ENCODE peak calls at places on chromosome 3, in nine cellular contexts. G is right cardiac atrium; P is fibroblast of mammary gland; D is amygdala; C is cardiac fibroblast; W is T-cell; Y is WERI-Rb-1; K is stimulated activated naive CD8-positive, alpha-beta T cell treated with anti-CD3 and anti-CD28 coated beads, Interleukin-15, amount 100 ng/mL, for 72 hours; J is lower leg skin. H is an unnamed sample.

GRCh38 chr3:128011140-128011539 is 41.1 kb upstream of the SEC61A1 start:
- DNase-seq in G (no peak), W (no peak), P (peak; percentile 20), D (no peak), Y (peak; percentile 87), J (no peak), K (no peak), C (peak; percentile 26), H (no peak)

GRCh38 chr3:99269606-99270355 is 368.3 kb upstream of the DCBLD2 start:
- DNase-seq in K (no peak), P (peak; percentile 34), W (no peak), G (peak; percentile 81), C (peak; percentile 40), J (peak; percentile 85), D (no peak), Y (no peak), H (no peak)

GRCh38 chr3:97984061-97984460 is 11.8 kb upstream of the RIOX2 start:
- DNase-seq in G (no peak), D (no peak), C (no peak), W (no peak), K (no peak), J (no peak), Y (no peak), P (no peak), H (no peak)

GRCh38 chr3:189460511-189460910 is 170.7 kb upstream of the TP63 start:
- DNase-seq in G (no peak), W (no peak), D (no peak), P (no peak), Y (no peak), C (no peak), J (no peak), K (no peak), H (no peak)

GRCh38 chr3:20849975-20850374 is 664.0 kb upstream of the SGO1 start:
- DNase-seq in W (no peak), P (no peak), J (no peak), D (no peak), G (no peak), K (no peak), Y (no peak), C (no peak), H (no peak)

GRCh38 chr3:60775956-60776355 is 475.3 kb downstream of the FHIT start:
- DNase-seq in J (no peak), P (no peak), G (no peak), Y (no peak), D (no peak), K (no peak), W (no peak), C (no peak), H (no peak)

GRCh38 chr3:149964296-149964695 is 6.4 kb downstream of the PFN2 start:
- DNase-seq in D (no peak), Y (no peak), C (peak; percentile 79), K (no peak), J (no peak), W (no peak), P (no peak), G (no peak), H (no peak)

GRCh38 chr3:148930785-148931184 is 60.6 kb upstream of the GYG1 start:
- DNase-seq in G (no peak), W (no peak), J (no peak), P (peak; percentile 81), D (no peak), K (no peak), Y (no peak), C (no peak), H (no peak)

GRCh38 chr3:157913751-157914150 is 192.5 kb downstream of the SHOX2 start:
- DNase-seq in C (peak; percentile 48), G (no peak), W (no peak), P (peak; percentile 68), D (no peak), J (no peak), Y (no peak), K (no peak), H (no peak)

H was measured in immature natural killer cell.